ENCODE peak calls at places on chromosome 21, in ten cellular contexts. G, B, I, N, S, J, L, C, Z and E are unnamed samples.

GRCh38 chr21:33898546-33898945 is 17.1 kb downstream of the ATP5PO start:
- DNase-seq in B (no peak), C (no peak), S (no peak), N (no peak), I (no peak), Z (no peak), G (peak), J (no peak), L (peak), E (peak)

GRCh38 chr21:42580076-42580792 is 66.6 kb downstream of the SLC37A1 start:
- DNase-seq in Z (peak), B (no peak), I (no peak), J (no peak), C (no peak), G (no peak), L (peak), S (no peak), N (no peak), E (no peak)

GRCh38 chr21:42565886-42566523 is 52.4 kb downstream of the SLC37A1 start:
- DNase-seq in J (no peak), N (no peak), G (no peak), L (peak), B (no peak), C (peak), Z (peak), I (no peak), S (no peak), E (no peak)

GRCh38 chr21:27648560-27648959 is 681.7 kb upstream of the ADAMTS5 start:
- DNase-seq in I (no peak), L (peak), S (no peak), C (no peak), Z (no peak), J (no peak), N (peak), B (peak), G (peak), E (peak)

GRCh38 chr21:21084179-21084578 is 86.0 kb downstream of the NCAM2 start:
- DNase-seq in Z (no peak), J (no peak), G (peak), S (no peak), B (no peak), N (no peak), C (no peak), I (no peak), L (no peak), E (peak)

GRCh38 chr21:45910548-45911221 is 70.9 kb upstream of the COL6A1 start:
- DNase-seq in I (no peak), G (no peak), S (no peak), J (no peak), L (no peak), B (no peak), Z (peak), C (no peak), N (no peak), E (no peak)

GRCh38 chr21:27586326-27586725 is 619.4 kb upstream of the ADAMTS5 start:
- DNase-seq in L (no peak), Z (no peak), J (no peak), S (no peak), I (no peak), N (no peak), C (no peak), B (no peak), G (no peak), E (no peak)

GRCh38 chr21:45639206-45640000 is 4.1 kb upstream of the PCBP3 start:
- DNase-seq in C (no peak), Z (no peak), N (no peak), L (no peak), I (no peak), S (no peak), J (no peak), G (no peak), B (peak), E (no peak)

GRCh38 chr21:35511298-35512162 is 462.4 kb upstream of the RUNX1 start:
- DNase-seq in S (no peak), N (peak), Z (no peak), J (no peak), C (no peak), I (no peak), B (peak), L (no peak), G (peak), E (peak)

GRCh38 chr21:46093668-46094400 is 4.1 kb upstream of the COL6A2 start:
- DNase-seq in Z (peak), L (no peak), I (no peak), N (no peak), S (no peak), J (no peak), B (no peak), C (no peak), G (no peak), E (no peak)

GRCh38 chr21:26457817-26458216 is 115.3 kb downstream of the CYYR1 start:
- DNase-seq in Z (no peak), J (no peak), G (no peak), I (no peak), N (no peak), S (no peak), B (no peak), L (no peak), C (no peak), E (no peak)

GRCh38 chr21:41475714-41476405 is 32.1 kb downstream of the TMPRSS2 start:
- DNase-seq in G (no peak), N (no peak), B (no peak), L (no peak), J (no peak), Z (no peak), S (no peak), C (no peak), I (no peak), E (no peak)

GRCh38 chr21:16533692-16534407 is 804.1 kb downstream of the USP25 start:
- DNase-seq in I (no peak), N (no peak), C (peak), J (no peak), S (no peak), L (no peak), G (no peak), B (no peak), Z (no peak), E (peak)

GRCh38 chr21:43775795-43776430 is at the start of gene CSTB:
- DNase-seq in I (peak), S (peak), C (peak), L (peak), J (peak), G (peak), B (peak), Z (peak), N (peak), E (peak)

GRCh38 chr21:14838400-14838799 is 226.4 kb downstream of the NRIP1 start:
- DNase-seq in I (no peak), G (no peak), N (no peak), Z (no peak), B (no peak), J (no peak), S (no peak), C (no peak), L (no peak), E (no peak)

GRCh38 chr21:28770867-28771661 is 221.6 kb downstream of the LTN1 start:
- DNase-seq in Z (peak), L (no peak), I (no peak), B (no peak), J (no peak), C (no peak), S (no peak), G (peak), N (no peak), E (no peak)

GRCh38 chr21:32413697-32414578 is 1.4 kb downstream of the EVA1C start:
- DNase-seq in I (no peak), L (no peak), N (no peak), B (peak), C (no peak), S (no peak), G (peak), Z (peak), J (no peak), E (peak)

GRCh38 chr21:45352621-45353125 is 52.3 kb upstream of the COL18A1 start:
- DNase-seq in S (no peak), N (no peak), I (no peak), G (no peak), L (no peak), C (no peak), Z (no peak), B (no peak), J (no peak), E (no peak)

GRCh38 chr21:31158789-31159581 is 120.7 kb upstream of the KRTAP19-8 start:
- DNase-seq in N (no peak), J (no peak), S (no peak), C (peak), Z (no peak), I (no peak), G (peak), L (no peak), B (no peak), E (no peak)

GRCh38 chr21:41953249-41953830 is 478 bp downstream of the C2CD2 start:
- DNase-seq in C (no peak), B (peak), Z (no peak), J (peak), I (no peak), N (no peak), G (peak), S (peak), L (no peak), E (no peak)

GRCh38 chr21:45592208-45592619 is 50.0 kb upstream of the SLC19A1 start:
- DNase-seq in B (no peak), S (no peak), J (peak), I (no peak), C (peak), Z (peak), L (no peak), N (no peak), G (peak), E (no peak)

GRCh38 chr21:43347461-43347860 is 79.5 kb downstream of the SIK1 start:
- DNase-seq in B (no peak), C (no peak), N (no peak), Z (no peak), G (no peak), L (no peak), S (no peak), J (no peak), I (no peak), E (no peak)

GRCh38 chr21:32456497-32456918 is 44.0 kb downstream of the EVA1C start:
- DNase-seq in J (no peak), Z (peak), G (peak), B (peak), L (no peak), N (peak), I (no peak), S (no peak), C (no peak), E (peak)

GRCh38 chr21:38910390-38911008 is 104.8 kb downstream of the ETS2 start:
- DNase-seq in B (peak), Z (no peak), G (no peak), I (no peak), J (no peak), L (peak), C (no peak), N (no peak), S (no peak), E (no peak)

GRCh38 chr21:46191686-46192575 is 7.7 kb upstream of the SPATC1L start:
- DNase-seq in S (no peak), N (no peak), I (no peak), C (no peak), L (no peak), B (no peak), J (no peak), G (no peak), Z (peak), E (no peak)

GRCh38 chr21:41425954-41426655 is at the start of gene MX1:
- DNase-seq in S (peak), I (no peak), N (peak), J (peak), L (peak), B (peak), C (peak), G (peak), Z (peak), E (peak)

GRCh38 chr21:42129300-42130266 is 58.5 kb downstream of the UMODL1 start:
- DNase-seq in L (no peak), G (no peak), N (no peak), I (no peak), Z (no peak), C (no peak), S (no peak), J (no peak), B (no peak), E (no peak)

GRCh38 chr21:32467291-32467690 is 54.8 kb downstream of the EVA1C start:
- DNase-seq in J (no peak), S (no peak), I (no peak), L (no peak), Z (no peak), G (no peak), B (no peak), C (no peak), N (no peak), E (no peak)

GRCh38 chr21:41763398-41763931 is 3.4 kb downstream of the RIPK4 start:
- DNase-seq in N (no peak), B (no peak), J (no peak), Z (no peak), C (no peak), S (no peak), L (no peak), G (no peak), I (no peak), E (no peak)

GRCh38 chr21:45998276-45998701 is 16.7 kb downstream of the COL6A1 start:
- DNase-seq in S (no peak), L (no peak), Z (peak), I (no peak), B (no peak), C (no peak), G (no peak), N (no peak), J (no peak), E (no peak)

GRCh38 chr21:25573409-25574206 is 33.7 kb downstream of the MRPL39 start:
- DNase-seq in C (peak), Z (no peak), L (peak), N (peak), I (no peak), S (no peak), G (peak), B (peak), J (peak), E (peak)

GRCh38 chr21:30227633-30228404 is 11.9 kb upstream of the CLDN8 start:
- DNase-seq in J (no peak), L (no peak), C (no peak), Z (no peak), B (peak), S (no peak), G (peak), I (no peak), N (peak), E (peak)

GRCh38 chr21:27700974-27701614 is 734.2 kb upstream of the ADAMTS5 start:
- DNase-seq in B (peak), I (peak), L (peak), C (peak), J (peak), Z (peak), N (peak), G (peak), S (peak), E (peak)

GRCh38 chr21:41366522-41367151 is 4.8 kb downstream of the MX2 start:
- DNase-seq in S (no peak), N (peak), L (peak), B (peak), J (no peak), C (peak), G (peak), I (no peak), Z (peak), E (peak)